ENCODE peak calls at places on chromosome X, in four cellular contexts. R is progenitor cell of endocrine pancreas; F is stimulated activated CD4-positive, alpha-beta T cell treated with anti-CD3 and anti-CD28 coated beads, Interleukin-15, amount 100 ng/mL, for 1 hour; A is NCI-H1092 treated with DMSO at 0.1 percent for 48 hours. S is an unnamed sample.
A peak's percentile ranks its signal among the peaks of the same experiment; 100 is the strongest.

GRCh38 chrX:139967300-139967699 is 2.0 kb upstream of the CXorf66 start:
- DNase-seq in R (no peak), A (no peak), F (no peak), S (no peak)

GRCh38 chrX:154476821-154477220 is 2.3 kb downstream of the LAGE3 start:
- DNase-seq in F (no peak), R (no peak), A (no peak), S (no peak)

GRCh38 chrX:135435933-135436332 is 14.2 kb downstream of the SMIM10L2A start:
- DNase-seq in F (no peak), A (no peak), R (no peak), S (no peak)

GRCh38 chrX:68876731-68877130 is 47.9 kb downstream of the EFNB1 start:
- DNase-seq in A (no peak), F (no peak), R (no peak), S (no peak)

GRCh38 chrX:154308108-154308946 is 12.7 kb downstream of the TKTL1 start:
- DNase-seq in R (peak; percentile 38), A (no peak), F (peak; percentile 56), S (peak; percentile 37)

GRCh38 chrX:133674726-133675470 is 259.6 kb upstream of the GPC4 start:
- DNase-seq in F (no peak), R (no peak), A (no peak), S (peak; percentile 19)

GRCh38 chrX:76555816-76556215 is 128.3 kb downstream of the MAGEE1 start:
- DNase-seq in R (no peak), F (no peak), A (no peak), S (no peak)

GRCh38 chrX:150649096-150649870 is 43.9 kb upstream of the MTMR1 start:
- DNase-seq in F (no peak), A (peak; percentile 15), R (no peak), S (peak; percentile 34)

GRCh38 chrX:120308959-120309872 is 2.0 kb downstream of the TMEM255A start:
- DNase-seq in A (peak; percentile 89), F (peak; percentile 34), R (peak; percentile 40), S (peak; percentile 42)

GRCh38 chrX:99750721-99751120 is 659.4 kb downstream of the PCDH19 start:
- DNase-seq in R (no peak), A (no peak), F (no peak), S (no peak)

GRCh38 chrX:57951666-57952319 is 41.5 kb upstream of the ZXDA start:
- DNase-seq in R (no peak), F (no peak), A (no peak), S (no peak)

GRCh38 chrX:117973175-117974075 is 143.2 kb downstream of the KLHL13 start:
- DNase-seq in R (no peak), F (no peak), A (peak; percentile 47), S (no peak)

GRCh38 chrX:97984641-97985040 is 1100.9 kb downstream of the RPA4 start:
- DNase-seq in F (no peak), A (no peak), R (no peak), S (no peak)

GRCh38 chrX:136246201-136246600 is 5.0 kb downstream of the MAP7D3 start:
- DNase-seq in F (no peak), R (no peak), A (no peak), S (no peak)

GRCh38 chrX:45422216-45422925 is 221.7 kb upstream of the DIPK2B start:
- DNase-seq in R (no peak), F (no peak), A (no peak), S (no peak)

GRCh38 chrX:127317159-127317558 is 497.6 kb downstream of the PRR32 start:
- DNase-seq in R (no peak), F (no peak), A (no peak), S (no peak)

GRCh38 chrX:151789179-151789800 is 54.7 kb downstream of the CNGA2 start:
- DNase-seq in R (no peak), A (no peak), F (no peak), S (no peak)

GRCh38 chrX:142613403-142613802 is 408.3 kb upstream of the MAGEC2 start:
- DNase-seq in A (no peak), R (no peak), F (no peak), S (no peak)

GRCh38 chrX:2321411-2321810 is 179.4 kb downstream of the DHRSX start:
- DNase-seq in A (no peak), F (no peak), R (no peak), S (no peak)

GRCh38 chrX:103656623-103657022 is 27.8 kb downstream of the TCEAL1 start:
- DNase-seq in R (no peak), F (no peak), A (no peak), S (no peak)

GRCh38 chrX:9149831-9150230 is 115.9 kb upstream of the FAM9B start:
- DNase-seq in F (no peak), R (no peak), A (no peak), S (no peak)

GRCh38 chrX:38636949-38637819 is 75.8 kb downstream of the TSPAN7 start:
- DNase-seq in R (no peak), F (no peak), A (no peak), S (no peak)

GRCh38 chrX:143296521-143296920 is 220.8 kb downstream of the SPANXN3 start:
- DNase-seq in F (no peak), R (no peak), A (peak; percentile 89), S (no peak)

GRCh38 chrX:148495156-148495555 is 5.3 kb upstream of the AFF2 start:
- DNase-seq in A (no peak), F (no peak), R (no peak), S (no peak)

GRCh38 chrX:70444326-70445196 is at the start of gene DLG3:
- DNase-seq in F (no peak), A (peak; percentile 21), R (no peak), S (peak; percentile 59)

GRCh38 chrX:109926118-109926517 is 76.8 kb upstream of the TMEM164 start:
- DNase-seq in F (no peak), A (no peak), R (no peak), S (no peak)

GRCh38 chrX:129957241-129958099 is 25.0 kb upstream of the BCORL1 start:
- DNase-seq in A (peak; percentile 25), R (peak; percentile 25), F (no peak), S (no peak)

GRCh38 chrX:38768079-38768478 is 33.2 kb upstream of the MID1IP1 start:
- DNase-seq in A (peak; percentile 58), R (no peak), F (no peak), S (peak; percentile 8)